ENCODE peak calls at places on chromosome 7, in six cellular contexts. M is EL, K is Kasumi-1, L is activated gamma-delta T cell treated with Interleukin-2 at 50 U/mL for 16 hours, Z is GM13977, X is RCC 7860. E is an unnamed sample.

GRCh38 chr7:148483941-148484340 is 106.6 kb upstream of the C7orf33 start:
- DNase-seq in M (no peak), K (no peak), L (no peak), Z (no peak), X (no peak), E (no peak)

GRCh38 chr7:5377816-5378215 is 45.8 kb downstream of the TNRC18 start:
- DNase-seq in M (no peak), K (no peak), L (no peak), Z (no peak), X (no peak), E (no peak)

GRCh38 chr7:50653116-50653854 is 88.1 kb upstream of the DDC start:
- DNase-seq in M (no peak), K (no peak), L (no peak), Z (no peak), X (no peak), E (peak)

GRCh38 chr7:128727239-128727638 is 11.9 kb upstream of the CALU start:
- DNase-seq in M (no peak), K (no peak), L (no peak), Z (no peak), X (no peak), E (no peak)

GRCh38 chr7:77459311-77459726 is 43.2 kb upstream of the GSAP start:
- DNase-seq in M (no peak), K (no peak), L (no peak), Z (no peak), X (no peak), E (no peak)

GRCh38 chr7:106775552-106775936 is 89.5 kb upstream of the PIK3CG start:
- DNase-seq in M (peak), K (no peak), L (no peak), Z (no peak), X (peak), E (no peak)

GRCh38 chr7:158021836-158022235 is 565.8 kb downstream of the PTPRN2 start:
- DNase-seq in M (no peak), K (no peak), L (no peak), Z (no peak), X (no peak), E (no peak)

GRCh38 chr7:41710838-41711237 is 7.9 kb upstream of the INHBA start:
- DNase-seq in M (no peak), K (no peak), L (no peak), Z (no peak), X (no peak), E (no peak)

GRCh38 chr7:31336202-31337035 is 4.1 kb downstream of the NEUROD6 start:
- DNase-seq in M (no peak), K (no peak), L (no peak), Z (no peak), X (no peak), E (no peak)

GRCh38 chr7:94060772-94061171 is 56.6 kb upstream of the BET1 start:
- DNase-seq in M (peak), K (no peak), L (no peak), Z (no peak), X (peak), E (no peak)

GRCh38 chr7:99365318-99366141 is 9.0 kb upstream of the ARPC1B start:
- DNase-seq in M (no peak), K (peak), L (peak), Z (peak), X (no peak), E (no peak)

GRCh38 chr7:155646669-155647068 is 2.2 kb downstream of the RBM33 start:
- DNase-seq in M (no peak), K (no peak), L (no peak), Z (no peak), X (no peak), E (no peak)

GRCh38 chr7:94336009-94336408 is 58.7 kb upstream of the COL1A2 start:
- DNase-seq in M (no peak), K (no peak), L (no peak), Z (no peak), X (no peak), E (no peak)

GRCh38 chr7:47221826-47222225 is 360.1 kb downstream of the TNS3 start:
- DNase-seq in M (no peak), K (no peak), L (no peak), Z (no peak), X (no peak), E (no peak)

GRCh38 chr7:125184801-125185200 is 255.2 kb upstream of the POT1 start:
- DNase-seq in M (no peak), K (no peak), L (no peak), Z (no peak), X (no peak), E (no peak)

GRCh38 chr7:27210441-27211083 is 10.7 kb upstream of the HOXA13 start:
- DNase-seq in M (peak), K (peak), L (no peak), Z (peak), X (peak), E (no peak)

GRCh38 chr7:44561962-44562621 is 11.6 kb downstream of the DDX56 start:
- DNase-seq in M (peak), K (no peak), L (no peak), Z (no peak), X (peak), E (no peak)